ENCODE peak calls at places on chromosomes 3 and 15, in six cellular contexts. C is neural progenitor cell, R is PC-9, M is GM23338, E is MM.1S, U is PC-3. A is an unnamed sample.

GRCh38 chr3:117619805-117620204 is 910.2 kb downstream of the TUSC7 start:
- DNase-seq in E (no peak), R (no peak), U (no peak), M (no peak), C (no peak), A (no peak)

GRCh38 chr3:145006291-145006690 is 1034.7 kb downstream of the DIPK2A start:
- DNase-seq in M (no peak), U (peak; percentile 5), R (no peak), C (no peak), E (no peak), A (no peak)

GRCh38 chr3:30629736-30630135 is 23.3 kb downstream of the TGFBR2 start:
- DNase-seq in C (no peak), R (no peak), M (no peak), E (no peak), U (no peak), A (no peak)

GRCh38 chr3:111578867-111579266 is 16.3 kb downstream of the ZBED2 start:
- DNase-seq in E (no peak), C (no peak), M (no peak), R (no peak), U (no peak), A (no peak)

GRCh38 chr15:35271371-35272043 is 186.4 kb upstream of the NANOGP8 start:
- DNase-seq in U (peak; percentile 46), C (no peak), E (no peak), M (no peak), R (no peak), A (peak; percentile 49)

GRCh38 chr15:61051570-61052031 is 177.5 kb downstream of the RORA start:
- DNase-seq in R (no peak), U (peak; percentile 20), E (peak; percentile 56), M (peak; percentile 69), C (peak; percentile 62), A (peak; percentile 85)

GRCh38 chr15:88465633-88466219 is 1.5 kb downstream of the MRPL46 start:
- DNase-seq in E (no peak), R (peak; percentile 83), M (no peak), C (no peak), U (peak; percentile 73), A (peak; percentile 64)

GRCh38 chr3:160481856-160482255 is 32.3 kb upstream of the TRIM59 start:
- DNase-seq in C (no peak), R (no peak), M (no peak), E (no peak), U (no peak), A (no peak)

GRCh38 chr3:59480486-59480995 is 430.7 kb upstream of the CFAP20DC start:
- DNase-seq in U (peak; percentile 74), R (no peak), E (no peak), C (no peak), M (no peak), A (peak; percentile 82)

GRCh38 chr15:72306211-72306785 is 13.7 kb downstream of the CELF6 start:
- DNase-seq in E (no peak), R (no peak), U (no peak), M (peak; percentile 91), C (peak; percentile 76), A (peak; percentile 48)

GRCh38 chr3:11624161-11624560 is 19.6 kb downstream of the VGLL4 start:
- DNase-seq in U (peak; percentile 16), M (no peak), R (no peak), E (no peak), C (no peak), A (peak; percentile 56)

GRCh38 chr3:135238866-135239434 is 443.9 kb downstream of the EPHB1 start:
- DNase-seq in C (no peak), E (no peak), M (no peak), R (no peak), U (no peak), A (no peak)

GRCh38 chr3:136196064-136196400 is at the start of gene MSL2:
- DNase-seq in C (no peak), E (no peak), U (no peak), R (no peak), M (no peak), A (no peak)

GRCh38 chr3:107525101-107525953 is 2.6 kb downstream of the BBX start:
- DNase-seq in U (peak; percentile 27), E (peak; percentile 9), M (peak; percentile 52), R (peak; percentile 60), C (peak; percentile 49), A (peak; percentile 67)

GRCh38 chr15:28273468-28273867 is 48.5 kb downstream of the HERC2 start:
- DNase-seq in M (peak; percentile 56), R (no peak), U (no peak), C (peak; percentile 51), E (no peak), A (no peak)

GRCh38 chr15:56699743-56700142 is 33.6 kb downstream of the ZNF280D start:
- DNase-seq in U (no peak), E (no peak), C (no peak), M (no peak), R (no peak), A (no peak)

GRCh38 chr3:101484805-101485620 is 28.0 kb downstream of the SENP7 start:
- DNase-seq in U (peak; percentile 28), M (no peak), E (no peak), R (no peak), C (no peak), A (peak; percentile 60)

GRCh38 chr3:9224490-9224889 is 25.0 kb downstream of the SRGAP3 start:
- DNase-seq in R (no peak), C (no peak), U (peak; percentile 52), M (no peak), E (no peak), A (peak; percentile 36)

GRCh38 chr15:77186518-77187095 is 115.7 kb upstream of the TSPAN3 start:
- DNase-seq in C (peak; percentile 42), U (peak; percentile 30), E (peak; percentile 43), R (no peak), M (peak; percentile 41), A (peak; percentile 56)

GRCh38 chr15:56608140-56608778 is 125.0 kb downstream of the ZNF280D start:
- DNase-seq in R (no peak), C (no peak), E (peak; percentile 91), U (no peak), M (no peak), A (no peak)

GRCh38 chr3:82525-82924 is 114.0 kb upstream of the CHL1 start:
- DNase-seq in R (no peak), E (no peak), M (no peak), C (no peak), U (no peak), A (no peak)

GRCh38 chr15:50675524-50676144 is 11.0 kb downstream of the TRPM7 start:
- DNase-seq in R (no peak), U (peak; percentile 65), M (peak; percentile 30), C (no peak), E (peak; percentile 20), A (peak; percentile 53)

GRCh38 chr15:100298257-100298656 is 43.5 kb downstream of the ADAMTS17 start:
- DNase-seq in E (no peak), C (no peak), M (no peak), U (no peak), R (no peak), A (no peak)

GRCh38 chr15:64023215-64023614 is 23.1 kb downstream of the DAPK2 start:
- DNase-seq in R (peak; percentile 42), M (no peak), C (no peak), E (no peak), U (no peak), A (peak; percentile 20)

GRCh38 chr3:101243285-101244211 is 76.8 kb downstream of the IMPG2 start:
- DNase-seq in C (no peak), R (no peak), U (no peak), E (no peak), M (no peak), A (peak; percentile 72)

GRCh38 chr3:187340572-187340971 is 27.6 kb upstream of the RTP4 start:
- DNase-seq in E (no peak), U (no peak), R (no peak), M (no peak), C (no peak), A (no peak)

GRCh38 chr3:98894791-98895576 is 6.5 kb downstream of the DCBLD2 start:
- DNase-seq in R (no peak), M (no peak), U (no peak), E (no peak), C (no peak), A (no peak)
- H4K20me1 ChIP-seq in R (peaks cover 5% of the 10 kb centered on the region), M (peaks cover 13% of the 10 kb centered on the region), U (peaks cover 96% of the 10 kb centered on the region), E (no peaks in the 10 kb centered on the region), C (peaks cover 98% of the 10 kb centered on the region), A (peaks cover 24% of the 10 kb centered on the region)

GRCh38 chr3:177144922-177145321 is 52.4 kb downstream of the TBL1XR1 start:
- DNase-seq in R (peak; percentile 56), C (no peak), E (peak; percentile 97), U (peak; percentile 38), M (no peak), A (no peak)

GRCh38 chr3:177145402-177145801 is 51.9 kb downstream of the TBL1XR1 start:
- DNase-seq in R (no peak), U (no peak), C (no peak), M (no peak), E (peak; percentile 69), A (no peak)

GRCh38 chr3:177147790-177148189 is 49.5 kb downstream of the TBL1XR1 start:
- DNase-seq in C (no peak), R (no peak), M (no peak), U (no peak), E (no peak), A (no peak)

GRCh38 chr3:177145954-177146353 is 51.3 kb downstream of the TBL1XR1 start:
- DNase-seq in R (no peak), C (no peak), M (no peak), E (peak; percentile 68), U (no peak), A (no peak)

GRCh38 chr3:177146646-177147045 is 50.6 kb downstream of the TBL1XR1 start:
- DNase-seq in M (no peak), C (no peak), E (peak; percentile 43), R (no peak), U (peak; percentile 26), A (peak; percentile 70)
- H3F3A ChIP-seq in M (no peaks in the 10 kb centered on the region), C (no peaks in the 10 kb centered on the region), E (peaks cover 61% of the 10 kb centered on the region), R (peaks cover 60% of the 10 kb centered on the region), U (no peaks in the 10 kb centered on the region), A (peaks cover 36% of the 10 kb centered on the region)

DNA sequence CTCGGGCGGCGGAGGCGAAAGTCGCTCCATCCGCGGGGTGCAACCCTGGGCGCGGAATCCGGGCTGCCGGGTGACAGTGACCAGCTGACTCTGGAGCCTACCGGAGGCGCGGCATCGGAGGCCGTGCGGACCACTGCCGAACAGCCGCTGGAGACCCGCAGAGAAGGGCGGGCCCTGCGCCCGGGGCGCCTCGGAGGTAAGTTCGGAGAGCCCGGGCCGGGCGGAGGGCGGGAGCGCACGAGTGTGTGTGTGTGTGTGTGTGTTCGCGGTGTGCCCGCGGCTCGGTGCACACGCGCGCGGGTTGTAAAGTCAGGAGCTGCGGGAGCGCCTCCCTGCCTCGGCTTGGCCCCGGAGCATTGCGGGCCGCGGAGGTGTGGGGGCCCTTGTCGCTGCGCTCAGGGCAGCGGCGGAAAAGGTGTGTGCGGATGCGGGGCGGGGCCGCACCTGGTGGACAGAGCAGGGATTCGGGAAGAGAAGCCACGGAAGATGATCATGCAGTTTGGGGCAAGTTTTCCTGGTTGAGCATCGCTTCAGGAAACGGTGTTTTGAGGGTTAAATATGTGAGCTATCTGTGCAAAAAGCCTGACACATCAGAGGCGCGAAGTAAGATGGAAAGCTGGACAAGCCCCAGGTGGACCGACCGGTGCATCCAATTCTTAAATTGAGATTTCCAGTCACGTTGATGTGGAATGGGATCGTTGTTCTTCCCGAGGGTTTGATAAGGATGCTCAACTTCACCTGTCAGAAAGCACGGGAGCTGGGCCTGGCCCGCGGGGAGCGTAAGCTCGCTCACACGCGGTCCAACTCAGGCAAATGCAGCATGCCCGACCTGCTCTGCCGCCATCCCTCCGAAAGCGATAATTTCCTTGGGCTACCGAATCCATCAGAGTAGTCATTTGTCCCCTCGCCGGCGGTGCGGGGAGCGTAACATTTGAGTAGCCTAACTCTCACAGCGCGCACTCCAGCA is 492 bp downstream of the MINAR1 start:
- DNase-seq in C (peak; percentile 74), M (peak; percentile 75), U (no peak), R (no peak), E (no peak), A (peak; percentile 42)
- TF ChIP-seq EZH2 in C (peak; percentile 94), M (peak; percentile 64), U (peak; percentile 25), R (no peak), E (no peak), A (no peak)

GRCh38 chr3:39388741-39389248 is 5.6 kb downstream of the SLC25A38 start:
- DNase-seq in E (peak; percentile 88), C (no peak), M (no peak), U (no peak), R (no peak), A (no peak)
- H4K20me1 ChIP-seq in E (peaks cover 20% of the 10 kb centered on the region), C (peaks cover 49% of the 10 kb centered on the region), M (peaks cover 47% of the 10 kb centered on the region), U (peaks cover 44% of the 10 kb centered on the region), R (peaks cover 29% of the 10 kb centered on the region), A (no peaks in the 10 kb centered on the region)

A was measured in GM23248.